ENCODE peak calls at places on chromosomes 11 and 22, in nine cellular contexts. B is endothelial cell of umbilical vein, M is GM12878, V is HepG2, F is Panc1, O is stomach, N is transverse colon, S is suprapubic skin, D is sigmoid colon. I is an unnamed sample. For H3K9me3, the result is how much of the 10 kb centered on the place peaks cover.

GRCh38 chr11:115065314-115065713 is 387.0 kb downstream of the NXPE2 start:
- DNase-seq in B (no peak), M (no peak), V (no peak), F (no peak), O (no peak), N (no peak), S (no peak), D (no peak), I (no peak)

GRCh38 chr11:92596596-92597317 is 372.1 kb downstream of the FAT3 start:
- DNase-seq in B (no peak), M (no peak), V (no peak), F (no peak), O (no peak), N (no peak), S (no peak), D (no peak), I (no peak)

GRCh38 chr11:46918087-46918751 is at the start of gene LRP4:
- DNase-seq in B (no peak), M (no peak), V (no peak), F (no peak), O (peak), N (peak), S (no peak), D (peak), I (no peak)

GRCh38 chr22:40818192-40818746 is 877 bp downstream of the SLC25A17 start:
- DNase-seq in B (no peak), M (no peak), V (no peak), F (no peak), O (no peak), N (no peak), S (no peak), D (no peak), I (no peak)

GRCh38 chr22:37504964-37505363 is 14.3 kb downstream of the CARD10 start:
- DNase-seq in B (no peak), M (no peak), V (no peak), F (no peak), O (no peak), N (no peak), S (no peak), D (no peak), I (no peak)

GRCh38 chr11:12140186-12140938 is 30.0 kb downstream of the MICAL2 start:
- DNase-seq in B (no peak), M (no peak), V (no peak), F (no peak), O (no peak), N (no peak), S (no peak), D (no peak), I (no peak)

GRCh38 chr11:110425751-110426545 is 3.8 kb upstream of the FDX1 start:
- DNase-seq in B (no peak), M (no peak), V (no peak), F (no peak), O (no peak), N (no peak), S (no peak), D (no peak), I (no peak)

GRCh38 chr22:38710866-38711265 is 5.1 kb downstream of the GTPBP1 start:
- DNase-seq in B (no peak), M (no peak), V (no peak), F (no peak), O (no peak), N (no peak), S (no peak), D (peak), I (no peak)

GRCh38 chr22:24059793-24060192 is 48.7 kb downstream of the CABIN1 start:
- DNase-seq in B (peak), M (no peak), V (no peak), F (no peak), O (no peak), N (no peak), S (no peak), D (no peak), I (no peak)

GRCh38 chr11:44437122-44437521 is 127.2 kb upstream of the ALX4 start:
- DNase-seq in B (no peak), M (no peak), V (no peak), F (no peak), O (no peak), N (no peak), S (no peak), D (no peak), I (no peak)

GRCh38 chr11:128216198-128216597 is 371.2 kb downstream of the ETS1 start:
- DNase-seq in B (no peak), M (no peak), V (no peak), F (no peak), O (no peak), N (no peak), S (no peak), D (no peak), I (no peak)

GRCh38 chr22:37711490-37711889 is 14.6 kb downstream of the TRIOBP start:
- DNase-seq in B (no peak), M (no peak), V (no peak), F (no peak), O (no peak), N (no peak), S (no peak), D (no peak), I (no peak)

GRCh38 chr11:62770778-62771143 is 435 bp upstream of the TAF6L start:
- DNase-seq in B (no peak), M (no peak), V (peak), F (no peak), O (no peak), N (peak), S (no peak), D (peak), I (no peak)

GRCh38 chr11:68328374-68329091 is 16.1 kb downstream of the LRP5 start:
- DNase-seq in B (peak), M (no peak), V (peak), F (no peak), O (peak), N (peak), S (no peak), D (peak), I (no peak)

GRCh38 chr11:122209619-122210377 is 93.8 kb upstream of the BLID start:
- DNase-seq in B (peak), M (no peak), V (no peak), F (no peak), O (no peak), N (peak), S (no peak), D (peak), I (no peak)

GRCh38 chr11:819943-820649 is 1.4 kb downstream of the PNPLA2 start:
- DNase-seq in B (peak), M (no peak), V (peak), F (no peak), O (peak), N (peak), S (peak), D (peak), I (no peak)

GRCh38 chr11:129905402-129905801 is 10.0 kb upstream of the NFRKB start:
- DNase-seq in B (no peak), M (no peak), V (no peak), F (no peak), O (no peak), N (no peak), S (no peak), D (no peak), I (no peak)

GRCh38 chr11:129705341-129705740 is 110.3 kb upstream of the TMEM45B start:
- DNase-seq in B (no peak), M (no peak), V (no peak), F (no peak), O (peak), N (no peak), S (peak), D (no peak), I (no peak)

GRCh38 chr22:32706149-32706548 is 95.4 kb upstream of the TIMP3 start:
- DNase-seq in B (no peak), M (no peak), V (no peak), F (no peak), O (no peak), N (no peak), S (no peak), D (no peak), I (no peak)

GRCh38 chr11:83543918-83544491 is 257.8 kb upstream of the CCDC90B start:
- DNase-seq in B (no peak), M (no peak), V (no peak), F (no peak), O (no peak), N (no peak), S (no peak), D (no peak), I (no peak)

GRCh38 chr11:1260023-1260501 is 37.2 kb downstream of the MUC5B start:
- DNase-seq in B (no peak), M (no peak), V (peak), F (peak), O (peak), N (peak), S (no peak), D (no peak), I (no peak)

GRCh38 chr11:2791139-2791520 is 91.3 kb upstream of the KCNQ1OT1 start:
- DNase-seq in B (no peak), M (no peak), V (no peak), F (no peak), O (peak), N (peak), S (peak), D (peak), I (no peak)

GRCh38 chr22:40982482-40983385 is 31.6 kb downstream of the RBX1 start:
- DNase-seq in B (no peak), M (no peak), V (no peak), F (no peak), O (no peak), N (no peak), S (no peak), D (no peak), I (no peak)

GRCh38 chr22:19419464-19420178 is 11.9 kb downstream of the HIRA start:
- DNase-seq in B (no peak), M (peak), V (no peak), F (no peak), O (no peak), N (peak), S (no peak), D (no peak), I (no peak)

GRCh38 chr11:23211221-23211620 is 350.9 kb upstream of the CCDC179 start:
- DNase-seq in B (no peak), M (no peak), V (no peak), F (no peak), O (no peak), N (no peak), S (no peak), D (no peak), I (no peak)

GRCh38 chr11:15493921-15494630 is 379.4 kb downstream of the INSC start:
- DNase-seq in B (no peak), M (no peak), V (no peak), F (no peak), O (peak), N (no peak), S (no peak), D (no peak), I (no peak)

GRCh38 chr11:120068114-120068573 is 69.8 kb downstream of the TRIM29 start:
- DNase-seq in B (peak), M (no peak), V (no peak), F (no peak), O (no peak), N (no peak), S (peak), D (no peak), I (no peak)

GRCh38 chr11:10302744-10303557 is 1.9 kb upstream of the ADM start:
- DNase-seq in B (peak), M (no peak), V (peak), F (no peak), O (peak), N (peak), S (peak), D (peak), I (no peak)

GRCh38 chr22:20388200-20388599 is 5.8 kb upstream of the ZNF74 start:
- DNase-seq in B (no peak), M (no peak), V (no peak), F (no peak), O (no peak), N (no peak), S (no peak), D (no peak), I (no peak)

GRCh38 chr11:15720460-15720859 is 605.7 kb downstream of the INSC start:
- DNase-seq in B (no peak), M (no peak), V (no peak), F (no peak), O (no peak), N (no peak), S (no peak), D (no peak), I (no peak)

GRCh38 chr11:17314232-17314547 is 37.4 kb upstream of the NCR3LG1 start:
- DNase-seq in B (peak), M (no peak), V (no peak), F (no peak), O (no peak), N (no peak), S (no peak), D (no peak), I (no peak)

GRCh38 chr22:29359469-29359868 is 28.9 kb downstream of the AP1B1 start:
- DNase-seq in B (peak), M (no peak), V (peak), F (no peak), O (peak), N (peak), S (peak), D (peak), I (no peak)

GRCh38 chr11:101863361-101863760 is 51.4 kb upstream of the CEP126 start:
- DNase-seq in B (peak), M (no peak), V (no peak), F (no peak), O (no peak), N (no peak), S (no peak), D (no peak), I (no peak)

GRCh38 chr22:46415816-46416536 is 80.5 kb downstream of the TRMU start:
- DNase-seq in B (no peak), M (no peak), V (no peak), F (no peak), O (no peak), N (no peak), S (no peak), D (no peak), I (no peak)

GRCh38 chr11:23570828-23571227 is 710.6 kb upstream of the CCDC179 start:
- DNase-seq in B (peak), M (no peak), V (no peak), F (no peak), O (no peak), N (no peak), S (no peak), D (no peak), I (no peak)

GRCh38 chr11:72446929-72447753 is 12.8 kb upstream of the CLPB start:
- DNase-seq in B (peak), M (no peak), V (peak), F (peak), O (no peak), N (no peak), S (no peak), D (no peak), I (peak)

GRCh38 chr22:48822278-48823233 is 1005.1 kb downstream of the BRD1 start:
- DNase-seq in B (no peak), M (no peak), V (no peak), F (no peak), O (no peak), N (no peak), S (no peak), D (no peak), I (no peak)

GRCh38 chr22:48820481-48821345 is 1007.0 kb downstream of the BRD1 start:
- DNase-seq in B (no peak), M (no peak), V (no peak), F (no peak), O (no peak), N (no peak), S (peak), D (peak), I (no peak)

GRCh38 chr22:48819232-48819631 is 1008.4 kb downstream of the BRD1 start:
- DNase-seq in B (no peak), M (no peak), V (no peak), F (no peak), O (no peak), N (no peak), S (no peak), D (no peak), I (no peak)

GRCh38 chr22:48819991-48820390 is 1007.7 kb downstream of the BRD1 start:
- DNase-seq in B (no peak), M (no peak), V (no peak), F (no peak), O (no peak), N (no peak), S (no peak), D (no peak), I (no peak)

DNA sequence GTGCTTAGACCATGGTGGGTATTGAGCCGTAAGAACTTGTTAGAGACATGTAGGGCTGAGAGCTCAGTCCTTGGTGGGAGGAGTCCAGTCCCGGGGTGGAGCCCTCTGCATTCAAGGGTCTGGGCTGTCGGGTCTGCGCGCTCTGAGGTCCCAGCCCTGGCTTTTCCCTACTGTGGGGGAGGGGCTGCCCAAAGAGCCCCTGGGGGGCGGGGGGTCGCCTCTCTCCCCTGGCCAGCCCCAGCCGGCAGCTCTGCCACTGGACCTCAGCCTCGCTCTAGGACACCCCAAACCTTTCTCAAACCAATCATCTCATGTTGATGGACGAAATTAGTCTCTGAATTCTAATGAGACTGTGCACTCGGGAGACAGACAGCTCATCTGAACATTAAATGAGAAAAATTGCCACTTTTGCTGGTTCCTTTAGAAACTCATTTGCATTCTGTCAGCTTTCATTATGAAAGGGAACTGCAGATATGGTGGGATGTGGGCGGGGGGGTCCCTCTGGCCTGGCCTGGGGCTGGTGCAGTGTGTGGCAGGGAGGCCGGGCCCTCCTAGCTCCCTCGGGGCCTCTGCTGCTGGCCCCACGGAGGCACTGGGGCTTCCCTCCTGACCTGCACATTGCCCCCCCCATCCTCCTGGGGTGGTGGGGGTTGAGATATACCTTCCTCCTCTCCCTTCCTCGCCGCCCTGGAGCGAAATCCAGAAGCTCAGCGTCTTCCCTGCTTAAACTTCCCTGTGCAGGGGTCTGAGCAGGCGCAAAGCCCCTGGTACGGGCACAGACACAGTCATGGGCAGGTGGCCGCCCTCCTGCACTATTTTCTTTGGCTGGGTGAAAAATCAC is 1006.1 kb downstream of the BRD1 start:
- DNase-seq in B (no peak), M (no peak), V (no peak), F (no peak), O (no peak), N (no peak), S (no peak), D (peak), I (no peak)
- H3K9me3 ChIP-seq in B (under half), M (under half), V (under half), F (under half), O (under half), N (under half), S (under half), D (under half), I (under half)

DNA sequence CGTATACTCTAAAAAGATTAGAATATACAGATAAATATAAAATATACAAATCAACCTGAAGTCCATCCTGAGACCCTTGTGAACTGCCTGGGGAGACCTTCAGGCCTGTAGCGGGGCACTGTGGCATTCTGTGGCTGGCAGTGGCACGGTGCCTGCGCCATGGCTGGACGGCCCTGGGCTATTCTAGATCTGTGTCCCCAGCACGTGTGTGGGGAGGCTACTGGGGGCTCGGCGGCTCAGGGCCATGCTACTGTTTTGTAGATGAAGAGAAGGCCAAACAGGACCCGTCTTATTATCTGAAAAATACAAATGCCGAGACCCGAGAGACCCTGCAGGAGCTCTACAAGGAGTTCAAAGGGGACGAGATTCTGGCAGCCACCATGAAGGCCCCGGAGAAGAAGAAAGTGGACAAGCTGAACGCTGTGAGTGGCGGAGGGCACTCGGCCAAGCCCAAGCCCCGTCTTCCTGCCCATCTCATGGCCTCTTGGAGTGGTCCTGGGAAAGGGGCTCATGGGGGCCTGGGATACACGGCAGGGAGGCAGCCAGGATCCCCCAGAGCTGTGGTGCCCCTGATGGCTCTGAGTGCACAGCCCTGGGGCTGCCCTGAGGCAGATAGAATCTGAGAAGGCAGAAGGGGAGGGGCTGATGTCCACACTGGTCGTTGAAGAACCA is 18.8 kb downstream of the PPIL2 start:
- DNase-seq in B (no peak), M (no peak), V (no peak), F (no peak), O (no peak), N (no peak), S (no peak), D (no peak), I (no peak)
- TF ChIP-seq POLR2AphosphoS5 in B (no peak), M (no peak), V (no peak), F (no peak), O (no peak), N (no peak), S (no peak), D (no peak), I (no peak)

DNA sequence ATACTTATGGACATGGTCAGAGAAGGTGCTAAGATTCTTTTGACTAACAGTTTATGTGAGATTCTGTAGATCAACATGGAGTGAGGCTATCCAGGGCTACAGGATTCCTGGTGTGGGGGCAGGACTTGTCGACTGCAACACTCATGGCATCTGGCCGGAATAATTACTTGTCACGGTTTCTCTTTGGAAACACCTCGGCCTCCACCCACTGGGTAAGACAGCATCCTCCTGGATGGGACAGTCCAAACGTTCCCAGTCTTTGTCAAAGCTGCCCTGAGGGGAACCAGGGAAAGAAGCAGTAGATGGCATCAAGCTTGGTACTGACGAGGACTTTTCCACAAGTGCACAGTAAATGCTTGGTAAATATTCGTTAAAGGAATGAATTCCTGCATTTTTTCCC is 762.8 kb downstream of the BRD1 start:
- DNase-seq in B (no peak), M (no peak), V (no peak), F (no peak), O (no peak), N (no peak), S (no peak), D (peak), I (no peak)
- H3K9me3 ChIP-seq in B (under half), M (under half), V (under half), F (under half), O (under half), N (under half), S (under half), D (under half), I (under half)

DNA sequence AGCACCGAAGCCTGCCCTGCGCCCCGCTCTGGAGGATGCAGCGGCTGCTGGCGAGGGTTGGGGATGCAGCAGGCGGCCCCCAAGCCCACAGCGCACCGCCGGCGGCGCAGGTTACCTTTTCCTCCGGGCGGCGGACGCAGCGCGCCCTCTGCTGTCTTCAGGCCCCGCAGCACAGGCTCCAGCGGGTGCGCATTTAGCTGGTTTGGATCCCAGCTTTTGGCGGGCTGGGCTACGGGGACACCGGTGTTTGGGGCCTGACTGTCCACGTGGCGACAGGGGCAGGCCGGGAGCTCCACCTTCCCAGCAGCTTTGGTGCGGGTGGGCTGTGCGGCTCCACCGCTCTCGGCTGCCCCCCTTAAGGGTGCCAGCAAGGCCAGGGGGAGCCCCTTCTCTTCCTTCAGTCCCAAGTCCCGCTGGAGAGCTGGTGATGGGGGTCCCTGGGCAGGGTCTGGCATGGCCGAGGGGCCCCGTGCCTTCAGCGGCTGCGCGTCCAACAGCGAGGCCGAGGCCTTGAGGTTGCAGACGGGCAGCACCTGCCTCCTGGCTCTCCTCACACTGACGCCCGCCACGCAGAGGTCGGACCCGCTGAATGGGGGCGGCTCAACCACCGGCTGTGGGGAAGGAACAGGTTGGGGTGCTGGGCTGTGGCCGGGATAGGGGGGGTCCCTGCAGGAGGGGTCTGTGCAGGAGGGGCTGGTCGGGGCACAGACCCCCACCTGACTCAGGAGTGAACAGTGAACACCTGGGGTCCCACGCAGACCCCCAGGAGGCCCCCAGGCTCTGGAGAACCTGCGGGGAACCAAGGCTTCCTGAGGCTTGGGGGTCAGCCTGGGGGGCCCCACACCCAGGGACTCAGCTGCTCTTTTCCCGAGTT is 18.0 kb upstream of the IL17REL start:
- DNase-seq in B (peak), M (no peak), V (peak), F (no peak), O (peak), N (peak), S (no peak), D (peak), I (no peak)
- TF ChIP-seq POLR2AphosphoS5 in B (no peak), M (no peak), V (no peak), F (no peak), O (no peak), N (no peak), S (no peak), D (no peak), I (no peak)